ENCODE peak calls at places on chromosome 4, in four cellular contexts. One of them, this sample, is unnamed.

GRCh38 chr4:177484613-177485021 is 42.4 kb upstream of the AGA start:
- DNase-seq in K562: no peak
- DNase-seq in IMR-90: peak; percentile 97
- DNase-seq in keratinocyte: peak; percentile 67
- DNase-seq in this sample: peak; percentile 30

GRCh38 chr4:146029147-146029546 is 90.5 kb upstream of the ZNF827 start:
- DNase-seq in K562: no peak
- DNase-seq in IMR-90: no peak
- DNase-seq in keratinocyte: no peak
- DNase-seq in this sample: no peak

GRCh38 chr4:48790581-48790980 is 10.5 kb upstream of the FRYL start:
- DNase-seq in K562: no peak
- DNase-seq in IMR-90: no peak
- DNase-seq in keratinocyte: no peak
- DNase-seq in this sample: no peak

GRCh38 chr4:156830356-156830755 is 141.2 kb downstream of the PDGFC start:
- DNase-seq in K562: no peak
- DNase-seq in IMR-90: peak; percentile 79
- DNase-seq in keratinocyte: no peak
- DNase-seq in this sample: no peak

GRCh38 chr4:146417822-146418221 is 103.9 kb downstream of the SLC10A7 start:
- DNase-seq in K562: no peak
- DNase-seq in IMR-90: no peak
- DNase-seq in keratinocyte: no peak
- DNase-seq in this sample: no peak

GRCh38 chr4:56976878-56977320 is 507 bp downstream of the NOA1 start:
- DNase-seq in K562: peak; percentile 54
- DNase-seq in IMR-90: no peak
- DNase-seq in keratinocyte: no peak
- DNase-seq in this sample: peak; percentile 38

GRCh38 chr4:99811850-99812249 is 4.8 kb upstream of the DAPP1 start:
- DNase-seq in K562: peak; percentile 44
- DNase-seq in IMR-90: peak; percentile 20
- DNase-seq in keratinocyte: no peak
- DNase-seq in this sample: peak; percentile 40

GRCh38 chr4:71184195-71184781 is 154.5 kb upstream of the SLC4A4 start:
- DNase-seq in K562: peak; percentile 44
- DNase-seq in IMR-90: peak; percentile 75
- DNase-seq in keratinocyte: peak; percentile 4
- DNase-seq in this sample: peak; percentile 37

GRCh38 chr4:122997463-122998101 is 75.2 kb upstream of the NUDT6 start:
- DNase-seq in K562: no peak
- DNase-seq in IMR-90: no peak
- DNase-seq in keratinocyte: no peak
- DNase-seq in this sample: no peak

GRCh38 chr4:15376594-15376993 is 51.2 kb upstream of the C1QTNF7 start:
- DNase-seq in K562: no peak
- DNase-seq in IMR-90: peak; percentile 42
- DNase-seq in keratinocyte: no peak
- DNase-seq in this sample: no peak

GRCh38 chr4:172725581-172725980 is 443.0 kb upstream of the GALNT7 start:
- DNase-seq in K562: no peak
- DNase-seq in IMR-90: peak; percentile 25
- DNase-seq in keratinocyte: no peak
- DNase-seq in this sample: no peak

GRCh38 chr4:152729466-152729865 is 49.7 kb upstream of the TMEM154 start:
- DNase-seq in K562: no peak
- DNase-seq in IMR-90: peak; percentile 11
- DNase-seq in keratinocyte: peak; percentile 71
- DNase-seq in this sample: no peak

GRCh38 chr4:167544391-167544790 is 310.1 kb upstream of the SPOCK3 start:
- DNase-seq in K562: no peak
- DNase-seq in IMR-90: no peak
- DNase-seq in keratinocyte: no peak
- DNase-seq in this sample: no peak

GRCh38 chr4:137531121-137531520 is 1.2 kb downstream of the PCDH18 start:
- DNase-seq in K562: no peak
- DNase-seq in IMR-90: peak; percentile 65
- DNase-seq in keratinocyte: no peak
- DNase-seq in this sample: no peak

GRCh38 chr4:137529432-137529831 is 2.9 kb downstream of the PCDH18 start:
- DNase-seq in K562: no peak
- DNase-seq in IMR-90: no peak
- DNase-seq in keratinocyte: no peak
- DNase-seq in this sample: no peak

GRCh38 chr4:137531951-137532868 is at the start of gene PCDH18:
- DNase-seq in K562: no peak
- DNase-seq in IMR-90: peak; percentile 98
- DNase-seq in keratinocyte: no peak
- DNase-seq in this sample: peak; percentile 90

GRCh38 chr4:137532869-137533236 is 559 bp upstream of the PCDH18 start:
- DNase-seq in K562: no peak
- DNase-seq in IMR-90: no peak
- DNase-seq in keratinocyte: no peak
- DNase-seq in this sample: no peak

DNA sequence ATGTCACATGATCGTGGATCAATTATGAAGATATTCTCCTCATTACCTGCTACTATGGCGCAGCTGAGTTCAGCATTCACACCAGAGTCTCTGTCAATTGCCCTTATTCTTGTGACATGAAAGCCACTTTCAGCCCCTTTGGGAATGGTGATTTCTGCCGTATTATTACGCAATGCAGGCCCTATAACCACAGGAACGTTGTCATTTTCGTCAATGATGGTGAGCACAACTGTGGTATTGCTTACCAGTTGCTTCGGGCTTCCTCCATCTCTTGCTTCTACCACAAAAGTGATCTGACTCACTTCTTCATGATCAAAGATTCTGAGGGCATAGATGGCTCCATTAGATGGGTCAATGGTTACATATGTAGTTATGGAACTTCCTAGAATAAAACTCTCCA is 2.1 kb downstream of the PCDH18 start:
- DNase-seq in K562: no peak
- DNase-seq in IMR-90: peak; percentile 79
- DNase-seq in keratinocyte: no peak
- DNase-seq in this sample: no peak
- H3K4me3 ChIP-seq in K562: no peak overlapping the region
- H3K4me3 ChIP-seq in IMR-90: peak overlapping the region; percentile 62
- H3K4me3 ChIP-seq in keratinocyte: no peak overlapping the region
- H3K4me3 ChIP-seq in this sample: no peak overlapping the region

DNA sequence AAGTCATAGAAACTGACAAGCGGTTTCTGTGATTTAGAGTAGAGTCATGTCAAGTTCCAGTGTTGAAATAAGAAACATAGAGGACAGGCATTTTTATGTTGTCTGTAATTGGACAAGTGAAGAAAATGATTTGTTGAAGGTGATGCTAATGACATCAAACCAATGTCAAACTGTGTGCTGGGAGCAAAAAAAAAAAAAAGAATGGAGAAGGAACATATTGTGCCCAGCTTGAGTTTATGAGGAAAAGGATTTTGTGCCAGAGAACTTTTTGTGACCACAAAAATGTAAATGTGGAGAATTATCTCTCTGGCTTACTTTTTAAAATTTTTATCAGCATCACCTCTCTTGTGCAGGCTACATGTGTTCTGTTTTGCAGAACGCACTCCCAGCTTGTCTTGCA is 495.7 kb downstream of the RAPGEF2 start:
- DNase-seq in K562: no peak
- DNase-seq in IMR-90: no peak
- DNase-seq in keratinocyte: no peak
- DNase-seq in this sample: no peak
- H3K9me1 ChIP-seq in K562: no peaks in the 10 kb centered on the region
- H3K9me1 ChIP-seq in IMR-90: no peaks in the 10 kb centered on the region
- H3K9me1 ChIP-seq in keratinocyte: no peaks in the 10 kb centered on the region
- H3K9me1 ChIP-seq in this sample: no peaks in the 10 kb centered on the region

GRCh38 chr4:39636786-39637185 is 1.9 kb downstream of the SMIM14 start:
- DNase-seq in K562: no peak
- DNase-seq in IMR-90: peak; percentile 31
- DNase-seq in keratinocyte: no peak
- DNase-seq in this sample: no peak
- H2AFZ ChIP-seq in K562: peak overlapping the region; percentile 96
- H2AFZ ChIP-seq in IMR-90: no peak overlapping the region
- H2AFZ ChIP-seq in keratinocyte: peak overlapping the region; percentile 94
- H2AFZ ChIP-seq in this sample: no peak overlapping the region

GRCh38 chr4:188428935-188429334 is 289.7 kb downstream of the TRIML1 start:
- DNase-seq in K562: no peak
- DNase-seq in IMR-90: peak; percentile 64
- DNase-seq in keratinocyte: no peak
- DNase-seq in this sample: no peak
- H3K4me3 ChIP-seq in K562: no peak overlapping the region
- H3K4me3 ChIP-seq in IMR-90: no peak overlapping the region
- H3K4me3 ChIP-seq in keratinocyte: no peak overlapping the region
- H3K4me3 ChIP-seq in this sample: no peak overlapping the region

GRCh38 chr4:2699534-2699933 is 56.6 kb downstream of the TNIP2 start:
- DNase-seq in K562: no peak
- DNase-seq in IMR-90: no peak
- DNase-seq in keratinocyte: no peak
- DNase-seq in this sample: no peak
- H3K9me1 ChIP-seq in K562: no peaks in the 10 kb centered on the region
- H3K9me1 ChIP-seq in IMR-90: peaks cover 7% of the 10 kb centered on the region
- H3K9me1 ChIP-seq in keratinocyte: no peaks in the 10 kb centered on the region
- H3K9me1 ChIP-seq in this sample: no peaks in the 10 kb centered on the region

GRCh38 chr4:46425775-46426400 is 36.0 kb upstream of the GABRA2 start:
- DNase-seq in K562: no peak
- DNase-seq in IMR-90: peak; percentile 69
- DNase-seq in keratinocyte: no peak
- DNase-seq in this sample: no peak
- H2AFZ ChIP-seq in K562: no peak overlapping the region
- H2AFZ ChIP-seq in IMR-90: no peak overlapping the region
- H2AFZ ChIP-seq in keratinocyte: no peak overlapping the region
- H2AFZ ChIP-seq in this sample: no peak overlapping the region

DNA sequence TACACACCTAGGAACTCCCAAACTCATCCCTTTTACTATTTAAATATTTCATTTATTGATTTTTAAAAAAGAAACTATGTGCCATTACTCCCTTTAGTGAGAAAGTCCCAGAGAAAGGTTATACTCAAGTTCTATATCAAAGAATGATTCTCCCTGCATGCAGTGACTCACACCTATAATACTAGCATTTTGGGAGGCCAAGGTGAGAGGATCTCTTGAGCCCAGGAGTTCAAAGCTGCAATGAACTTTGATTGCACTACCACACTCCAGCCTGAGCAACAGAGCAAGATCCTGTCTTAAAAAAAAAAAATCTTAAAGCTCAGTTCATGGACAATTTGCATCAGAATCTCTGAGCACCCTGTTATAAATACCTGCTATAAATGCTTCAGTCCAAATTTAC is 9.2 kb upstream of the RBPJ start:
- DNase-seq in K562: no peak
- DNase-seq in IMR-90: no peak
- DNase-seq in keratinocyte: no peak
- DNase-seq in this sample: no peak
- H3K4me3 ChIP-seq in K562: no peak overlapping the region
- H3K4me3 ChIP-seq in IMR-90: no peak overlapping the region
- H3K4me3 ChIP-seq in keratinocyte: no peak overlapping the region
- H3K4me3 ChIP-seq in this sample: no peak overlapping the region

GRCh38 chr4:8079916-8080753 is 78.5 kb downstream of the ABLIM2 start:
- DNase-seq in K562: no peak
- DNase-seq in IMR-90: no peak
- DNase-seq in keratinocyte: no peak
- DNase-seq in this sample: no peak

GRCh38 chr4:8081171-8081570 is 77.4 kb downstream of the ABLIM2 start:
- DNase-seq in K562: no peak
- DNase-seq in IMR-90: no peak
- DNase-seq in keratinocyte: no peak
- DNase-seq in this sample: no peak

GRCh38 chr4:8079031-8079885 is 79.4 kb downstream of the ABLIM2 start:
- DNase-seq in K562: peak; percentile 20
- DNase-seq in IMR-90: no peak
- DNase-seq in keratinocyte: no peak
- DNase-seq in this sample: peak; percentile 18

GRCh38 chr4:8081621-8082516 is 76.7 kb downstream of the ABLIM2 start:
- DNase-seq in K562: no peak
- DNase-seq in IMR-90: no peak
- DNase-seq in keratinocyte: no peak
- DNase-seq in this sample: no peak

GRCh38 chr4:8080754-8081065 is 77.9 kb downstream of the ABLIM2 start:
- DNase-seq in K562: no peak
- DNase-seq in IMR-90: no peak
- DNase-seq in keratinocyte: no peak
- DNase-seq in this sample: no peak
- H3K9me1 ChIP-seq in K562: no peaks in the 10 kb centered on the region
- H3K9me1 ChIP-seq in IMR-90: no peaks in the 10 kb centered on the region
- H3K9me1 ChIP-seq in keratinocyte: no peaks in the 10 kb centered on the region
- H3K9me1 ChIP-seq in this sample: no peaks in the 10 kb centered on the region